ENCODE peak calls at places on chromosome 6, in four cellular contexts. X is anterior cingulate cortex, Z is ecto neural progenitor cell, Y is sigmoid colon. V is an unnamed sample.
A peak's percentile ranks its signal among the peaks of the same experiment; 100 is the strongest.

GRCh38 chr6:155328074-155328538 is 13.8 kb upstream of the TFB1M start:
- DNase-seq in X (no peak), Z (no peak), Y (no peak), V (no peak)

GRCh38 chr6:157392927-157393666 is 12.1 kb downstream of the ZDHHC14 start:
- DNase-seq in Z (no peak), X (no peak), Y (no peak), V (no peak)

GRCh38 chr6:104887350-104887749 is 27.6 kb upstream of the HACE1 start:
- DNase-seq in Y (no peak), Z (no peak), X (no peak), V (no peak)

GRCh38 chr6:64250126-64250525 is 614.5 kb downstream of the PHF3 start:
- DNase-seq in Y (no peak), X (no peak), Z (no peak), V (no peak)

GRCh38 chr6:146050168-146050567 is 21.3 kb downstream of the GRM1 start:
- DNase-seq in Z (no peak), Y (no peak), X (no peak), V (no peak)

GRCh38 chr6:97282726-97283617 is at the start of gene MMS22L:
- DNase-seq in Z (peak; percentile 94), X (peak; percentile 43), Y (peak; percentile 96), V (peak; percentile 88)

GRCh38 chr6:124964084-124964763 is 2.0 kb downstream of the RNF217 start:
- DNase-seq in X (no peak), Y (peak; percentile 85), Z (no peak), V (peak; percentile 49)

GRCh38 chr6:98827295-98828159 is 6.8 kb upstream of the POU3F2 start:
- DNase-seq in Z (peak; percentile 85), Y (no peak), X (no peak), V (peak; percentile 85)

GRCh38 chr6:124535746-124536145 is 426.5 kb upstream of the RNF217 start:
- DNase-seq in X (no peak), Y (no peak), Z (no peak), V (no peak)

GRCh38 chr6:34381086-34381485 is 11.4 kb downstream of the NUDT3 start:
- DNase-seq in Y (no peak), Z (no peak), X (no peak), V (no peak)

GRCh38 chr6:20817806-20818320 is 283.6 kb downstream of the CDKAL1 start:
- DNase-seq in X (no peak), Y (no peak), Z (no peak), V (no peak)

GRCh38 chr6:155418017-155418749 is 37.5 kb downstream of the NOX3 start:
- DNase-seq in Z (no peak), X (peak; percentile 2), Y (no peak), V (peak; percentile 20)

GRCh38 chr6:124968401-124968800 is 6.2 kb downstream of the RNF217 start:
- DNase-seq in X (no peak), Y (no peak), Z (no peak), V (no peak)

GRCh38 chr6:33633462-33634158 is 12.5 kb downstream of the ITPR3 start:
- DNase-seq in X (peak; percentile 31), Y (peak; percentile 78), Z (peak; percentile 81), V (peak; percentile 46)

GRCh38 chr6:14478396-14479225 is 361.0 kb downstream of the CD83 start:
- DNase-seq in Z (no peak), X (no peak), Y (no peak), V (no peak)

GRCh38 chr6:154614101-154614500 is 103.6 kb upstream of the CNKSR3 start:
- DNase-seq in Y (no peak), X (no peak), Z (no peak), V (no peak)

GRCh38 chr6:7058250-7058923 is 49.4 kb upstream of the RREB1 start:
- DNase-seq in X (no peak), Y (no peak), Z (no peak), V (no peak)

V was measured in globus pallidus.